ENCODE peak calls at places on chromosomes 5 and 9, in seven cellular contexts. R is activated naive CD8-positive, alpha-beta T cell treated with anti-CD3 and anti-CD28 coated beads, Interleukin-2, amount 50 U/mL, for 16 hours; A is SW480; D is lower leg skin; G is right atrium auricular region; N is mesenchymal stem cell; Q is GM18507. L is an unnamed sample.

GRCh38 chr5:160789219-160789820 is 62.7 kb downstream of the ATP10B start:
- DNase-seq in R (no peak), A (no peak), D (no peak), G (no peak), N (no peak), Q (no peak), L (no peak)

GRCh38 chr5:178207183-178207916 is 3.0 kb downstream of the HNRNPAB start:
- DNase-seq in R (no peak), A (no peak), D (no peak), G (no peak), N (no peak), Q (no peak), L (no peak)

GRCh38 chr5:133321286-133321832 is 269.5 kb downstream of the HSPA4 start:
- DNase-seq in R (no peak), A (no peak), D (no peak), G (no peak), N (no peak), Q (no peak), L (no peak)

GRCh38 chr5:32170303-32171170 is 3.6 kb downstream of the GOLPH3 start:
- DNase-seq in R (no peak), A (no peak), D (no peak), G (peak), N (peak), Q (no peak), L (no peak)

GRCh38 chr9:110578896-110579752 is at the start of gene SVEP1:
- DNase-seq in R (no peak), A (no peak), D (peak), G (no peak), N (peak), Q (no peak), L (no peak)

GRCh38 chr5:74418709-74419108 is 221.8 kb downstream of the ENC1 start:
- DNase-seq in R (no peak), A (peak), D (no peak), G (no peak), N (no peak), Q (no peak), L (no peak)

GRCh38 chr9:11235061-11235460 is 622.3 kb upstream of the PTPRD start:
- DNase-seq in R (no peak), A (no peak), D (no peak), G (no peak), N (peak), Q (no peak), L (no peak)

GRCh38 chr5:142015781-142016533 is 3.1 kb upstream of the GNPDA1 start:
- DNase-seq in R (no peak), A (no peak), D (no peak), G (no peak), N (peak), Q (no peak), L (no peak)

GRCh38 chr5:161305601-161306000 is 240.9 kb downstream of the GABRB2 start:
- DNase-seq in R (no peak), A (no peak), D (no peak), G (no peak), N (no peak), Q (no peak), L (no peak)